ENCODE peak calls at places on chromosome 1, in six cellular contexts. V is NB4; P is AG20443; G is neural crest cell; X is naive thymus-derived CD4-positive, alpha-beta T cell; U is bronchial epithelial cell. O is an unnamed sample.

GRCh38 chr1:71666609-71667008 is 585.8 kb upstream of the ZRANB2 start:
- DNase-seq in V (no peak), P (peak), G (no peak), X (no peak), U (no peak), O (no peak)

GRCh38 chr1:88029142-88029541 is 654.9 kb upstream of the PKN2 start:
- DNase-seq in V (peak), P (no peak), G (no peak), X (no peak), U (no peak), O (no peak)

GRCh38 chr1:228009116-228009827 is 2.5 kb downstream of the WNT3A start:
- DNase-seq in V (no peak), P (no peak), G (no peak), X (no peak), U (no peak), O (peak)

GRCh38 chr1:21579788-21580187 is 70.6 kb downstream of the ALPL start:
- DNase-seq in V (no peak), P (no peak), G (no peak), X (no peak), U (peak), O (no peak)

GRCh38 chr1:165635823-165636222 is 4.8 kb downstream of the MGST3 start:
- DNase-seq in V (no peak), P (no peak), G (no peak), X (no peak), U (no peak), O (no peak)

GRCh38 chr1:56573311-56573710 is 6.1 kb downstream of the PLPP3 start:
- DNase-seq in V (no peak), P (no peak), G (no peak), X (no peak), U (no peak), O (no peak)

GRCh38 chr1:209386156-209386555 is 197.4 kb upstream of the CAMK1G start:
- DNase-seq in V (no peak), P (no peak), G (no peak), X (no peak), U (no peak), O (no peak)

GRCh38 chr1:23720256-23720995 is 22.8 kb upstream of the ELOA start:
- DNase-seq in V (no peak), P (no peak), G (no peak), X (no peak), U (peak), O (no peak)

GRCh38 chr1:169739980-169740379 is 6.1 kb upstream of the SELE start:
- DNase-seq in V (no peak), P (no peak), G (no peak), X (no peak), U (no peak), O (no peak)

GRCh38 chr1:160400284-160400645 is at the start of gene VANGL2:
- DNase-seq in V (peak), P (peak), G (peak), X (peak), U (no peak), O (peak)

GRCh38 chr1:65412984-65413375 is 7.5 kb upstream of the LEPR start:
- DNase-seq in V (no peak), P (peak), G (no peak), X (no peak), U (no peak), O (no peak)

GRCh38 chr1:40606978-40607377 is 58.5 kb downstream of the RIMS3 start:
- DNase-seq in V (no peak), P (no peak), G (no peak), X (no peak), U (no peak), O (no peak)

GRCh38 chr1:100860397-100860991 is 34.1 kb downstream of the EXTL2 start:
- DNase-seq in V (no peak), P (peak), G (no peak), X (no peak), U (peak), O (no peak)